ENCODE peak calls at places on chromosomes 16 and 17, in five cellular contexts. Q, X, L, P and Y are unnamed samples.

GRCh38 chr16:10641953-10642949 is 52.5 kb downstream of the TEKT5 start:
- DNase-seq in P (no peak), Q (peak), L (no peak), X (no peak), Y (no peak)

GRCh38 chr16:87196229-87196628 is 121.0 kb downstream of the C16orf95 start:
- DNase-seq in X (no peak), Q (no peak), P (no peak), L (no peak), Y (no peak)

GRCh38 chr17:57486978-57487377 is 230.7 kb downstream of the MSI2 start:
- DNase-seq in P (no peak), L (no peak), X (no peak), Q (no peak), Y (no peak)

GRCh38 chr17:38609280-38610031 is 3.7 kb upstream of the SRCIN1 start:
- DNase-seq in L (no peak), Q (peak), P (no peak), X (no peak), Y (no peak)

GRCh38 chr16:27816561-27816960 is 247.0 kb downstream of the GSG1L start:
- DNase-seq in P (no peak), Q (no peak), X (no peak), L (no peak), Y (no peak)

GRCh38 chr17:62862251-62862650 is 54.1 kb upstream of the MARCHF10 start:
- DNase-seq in X (no peak), P (no peak), Q (no peak), L (no peak), Y (no peak)

GRCh38 chr17:82632461-82632860 is 15.8 kb downstream of the WDR45B start:
- DNase-seq in X (no peak), L (no peak), Q (no peak), P (no peak), Y (no peak)

GRCh38 chr16:8751481-8752311 is 45.7 kb downstream of the TMEM186 start:
- DNase-seq in X (peak), P (no peak), Q (no peak), L (peak), Y (no peak)

GRCh38 chr17:79027274-79027924 is 3.4 kb downstream of the C1QTNF1 start:
- DNase-seq in X (no peak), Q (no peak), P (no peak), L (no peak), Y (no peak)

GRCh38 chr17:63222655-63223054 is 223.5 kb downstream of the CYB561 start:
- DNase-seq in X (peak), Q (no peak), P (no peak), L (no peak), Y (no peak)

GRCh38 chr17:82234211-82235055 is 5.6 kb downstream of the SLC16A3 start:
- DNase-seq in L (no peak), Q (no peak), P (no peak), X (no peak), Y (peak)

GRCh38 chr17:5640726-5641125 is 56.4 kb upstream of the NLRP1 start:
- DNase-seq in Q (no peak), P (no peak), L (no peak), X (no peak), Y (no peak)

GRCh38 chr17:50072130-50072529 is 16.2 kb downstream of the ITGA3 start:
- DNase-seq in X (no peak), Q (no peak), P (no peak), L (no peak), Y (no peak)

GRCh38 chr16:87575027-87575804 is 27.1 kb upstream of the JPH3 start:
- DNase-seq in P (no peak), L (no peak), X (no peak), Q (peak), Y (peak)

GRCh38 chr16:15539197-15539596 is 103.8 kb downstream of the MARF1 start:
- DNase-seq in X (no peak), Q (peak), L (no peak), P (no peak), Y (peak)

GRCh38 chr17:10635290-10635689 is 21.8 kb downstream of the MYH3 start:
- DNase-seq in P (no peak), L (no peak), Q (no peak), X (no peak), Y (no peak)
- TF ChIP-seq CTCF in P (no peak), L (no peak), Q (peak), X (no peak), Y (no peak)

GRCh38 chr17:70901870-70902269 is 732.5 kb downstream of the KCNJ2 start:
- DNase-seq in P (no peak), X (no peak), L (no peak), Q (no peak), Y (no peak)
- TF ChIP-seq CTCF in P (no peak), X (no peak), L (no peak), Q (no peak), Y (no peak)

GRCh38 chr17:43916385-43916784 is 9.0 kb upstream of the MPP2 start:
- DNase-seq in Q (no peak), X (no peak), L (no peak), P (no peak), Y (no peak)
- TF ChIP-seq CTCF in Q (no peak), X (no peak), L (no peak), P (no peak), Y (no peak)

GRCh38 chr16:68848786-68849185 is 5.5 kb downstream of the TANGO6 start:
- DNase-seq in L (no peak), X (no peak), Q (no peak), P (no peak), Y (no peak)

GRCh38 chr16:68844211-68844564 is 857 bp downstream of the TANGO6 start:
- DNase-seq in L (no peak), P (no peak), Q (no peak), X (no peak), Y (no peak)

GRCh38 chr16:68839831-68840230 is 3.5 kb upstream of the TANGO6 start:
- DNase-seq in X (no peak), Q (no peak), L (no peak), P (no peak), Y (no peak)

GRCh38 chr16:68843482-68844210 is at the start of gene TANGO6:
- DNase-seq in Q (peak), P (peak), X (peak), L (peak), Y (peak)
- TF ChIP-seq CTCF in Q (peak), P (peak), X (peak), L (peak), Y (peak)